ENCODE peak calls at places on chromosome 9, in five cellular contexts. One of them, this sample, is unnamed.

GRCh38 chr9:129887210-129888084 is 52.2 kb downstream of the USP20 start:
- DNase-seq in GM12878: peak
- DNase-seq in NT2/D1: no peak
- DNase-seq in HepG2: no peak
- DNase-seq in H1: no peak
- DNase-seq in this sample: no peak

GRCh38 chr9:107975426-107976010 is 485.9 kb upstream of the KLF4 start:
- DNase-seq in GM12878: no peak
- DNase-seq in NT2/D1: no peak
- DNase-seq in HepG2: no peak
- DNase-seq in H1: no peak
- DNase-seq in this sample: no peak

GRCh38 chr9:109156705-109157104 is 10.3 kb downstream of the FRRS1L start:
- DNase-seq in GM12878: no peak
- DNase-seq in NT2/D1: no peak
- DNase-seq in HepG2: no peak
- DNase-seq in H1: no peak
- DNase-seq in this sample: no peak

GRCh38 chr9:36151306-36152210 is 15.0 kb downstream of the GLIPR2 start:
- DNase-seq in GM12878: peak
- DNase-seq in NT2/D1: no peak
- DNase-seq in HepG2: no peak
- DNase-seq in H1: no peak
- DNase-seq in this sample: no peak

GRCh38 chr9:114033397-114034103 is 44.5 kb downstream of the AMBP start:
- DNase-seq in GM12878: no peak
- DNase-seq in NT2/D1: peak
- DNase-seq in HepG2: peak
- DNase-seq in H1: peak
- DNase-seq in this sample: peak

GRCh38 chr9:6552033-6552737 is 93.3 kb downstream of the GLDC start:
- DNase-seq in GM12878: no peak
- DNase-seq in NT2/D1: no peak
- DNase-seq in HepG2: peak
- DNase-seq in H1: no peak
- DNase-seq in this sample: peak

GRCh38 chr9:12972608-12973589 is 198.1 kb downstream of the LURAP1L start:
- DNase-seq in GM12878: no peak
- DNase-seq in NT2/D1: no peak
- DNase-seq in HepG2: peak
- DNase-seq in H1: no peak
- DNase-seq in this sample: no peak

GRCh38 chr9:88372103-88372694 is 16.0 kb upstream of the SPIN1 start:
- DNase-seq in GM12878: no peak
- DNase-seq in NT2/D1: no peak
- DNase-seq in HepG2: no peak
- DNase-seq in H1: no peak
- DNase-seq in this sample: no peak

GRCh38 chr9:25703826-25704357 is 25.6 kb upstream of the TUSC1 start:
- DNase-seq in GM12878: no peak
- DNase-seq in NT2/D1: no peak
- DNase-seq in HepG2: no peak
- DNase-seq in H1: no peak
- DNase-seq in this sample: no peak

GRCh38 chr9:132858756-132859155 is 19.3 kb downstream of the AK8 start:
- DNase-seq in GM12878: no peak
- DNase-seq in NT2/D1: no peak
- DNase-seq in HepG2: no peak
- DNase-seq in H1: no peak
- DNase-seq in this sample: no peak

GRCh38 chr9:114396558-114397218 is 8.9 kb upstream of the AKNA start:
- DNase-seq in GM12878: no peak
- DNase-seq in NT2/D1: no peak
- DNase-seq in HepG2: peak
- DNase-seq in H1: no peak
- DNase-seq in this sample: no peak

GRCh38 chr9:86893811-86894490 is 53.4 kb downstream of the GAS1 start:
- DNase-seq in GM12878: no peak
- DNase-seq in NT2/D1: no peak
- DNase-seq in HepG2: no peak
- DNase-seq in H1: peak
- DNase-seq in this sample: no peak

GRCh38 chr9:134585746-134586706 is 55.6 kb upstream of the COL5A1 start:
- DNase-seq in GM12878: no peak
- DNase-seq in NT2/D1: no peak
- DNase-seq in HepG2: no peak
- DNase-seq in H1: peak
- DNase-seq in this sample: no peak

GRCh38 chr9:131330814-131331600 is 41.5 kb downstream of the PLPP7 start:
- DNase-seq in GM12878: no peak
- DNase-seq in NT2/D1: peak
- DNase-seq in HepG2: no peak
- DNase-seq in H1: peak
- DNase-seq in this sample: no peak

GRCh38 chr9:115590016-115590415 is 472.1 kb upstream of the TNC start:
- DNase-seq in GM12878: no peak
- DNase-seq in NT2/D1: no peak
- DNase-seq in HepG2: no peak
- DNase-seq in H1: no peak
- DNase-seq in this sample: no peak

GRCh38 chr9:6538666-6539071 is 106.9 kb downstream of the GLDC start:
- DNase-seq in GM12878: no peak
- DNase-seq in NT2/D1: no peak
- DNase-seq in HepG2: no peak
- DNase-seq in H1: no peak
- DNase-seq in this sample: no peak

GRCh38 chr9:121855476-121855875 is 204.0 kb downstream of the DAB2IP start:
- DNase-seq in GM12878: no peak
- DNase-seq in NT2/D1: no peak
- DNase-seq in HepG2: no peak
- DNase-seq in H1: no peak
- DNase-seq in this sample: no peak

GRCh38 chr9:106682420-106682819 is 180.5 kb upstream of the ZNF462 start:
- DNase-seq in GM12878: no peak
- DNase-seq in NT2/D1: no peak
- DNase-seq in HepG2: no peak
- DNase-seq in H1: no peak
- DNase-seq in this sample: no peak

GRCh38 chr9:127980706-127981558 is at the start of gene EEIG1:
- DNase-seq in GM12878: no peak
- DNase-seq in NT2/D1: peak
- DNase-seq in HepG2: peak
- DNase-seq in H1: peak
- DNase-seq in this sample: peak

GRCh38 chr9:81557957-81558791 is 131.2 kb downstream of the TLE1 start:
- DNase-seq in GM12878: no peak
- DNase-seq in NT2/D1: no peak
- DNase-seq in HepG2: no peak
- DNase-seq in H1: no peak
- DNase-seq in this sample: no peak

GRCh38 chr9:87381746-87382145 is 115.9 kb upstream of the DAPK1 start:
- DNase-seq in GM12878: no peak
- DNase-seq in NT2/D1: no peak
- DNase-seq in HepG2: no peak
- DNase-seq in H1: no peak
- DNase-seq in this sample: no peak

DNA sequence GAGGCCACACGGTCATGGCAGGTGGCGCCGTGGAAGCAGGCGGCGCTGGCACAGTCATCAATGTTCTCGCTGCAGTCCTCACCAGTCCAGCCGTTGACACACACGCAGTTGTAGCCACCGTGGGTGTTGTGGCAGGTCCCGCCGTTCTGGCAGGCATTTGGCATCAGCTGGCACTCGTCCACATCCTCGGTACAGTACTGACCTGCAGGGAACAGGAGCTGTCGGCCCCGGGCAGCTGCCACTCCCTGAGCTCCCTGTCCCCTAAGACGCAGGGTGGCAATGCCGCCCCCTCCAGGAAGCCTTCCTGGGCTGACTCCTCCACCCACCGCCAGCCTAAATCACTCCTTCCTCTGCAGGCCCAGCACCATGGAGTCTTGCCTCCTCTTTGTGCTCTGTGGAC is 27.2 kb downstream of the NOTCH1 start:
- DNase-seq in GM12878: no peak
- DNase-seq in NT2/D1: no peak
- DNase-seq in HepG2: no peak
- DNase-seq in H1: no peak
- DNase-seq in this sample: no peak
- TF ChIP-seq SUZ12 in GM12878: no peak
- TF ChIP-seq SUZ12 in NT2/D1: no peak
- TF ChIP-seq SUZ12 in HepG2: no peak
- TF ChIP-seq SUZ12 in H1: no peak
- TF ChIP-seq SUZ12 in this sample: no peak

GRCh38 chr9:126125177-126125576 is 201.5 kb upstream of the MVB12B start:
- DNase-seq in GM12878: no peak
- DNase-seq in NT2/D1: no peak
- DNase-seq in HepG2: no peak
- DNase-seq in H1: no peak
- DNase-seq in this sample: no peak

GRCh38 chr9:126125577-126125976 is 201.1 kb upstream of the MVB12B start:
- DNase-seq in GM12878: no peak
- DNase-seq in NT2/D1: no peak
- DNase-seq in HepG2: no peak
- DNase-seq in H1: no peak
- DNase-seq in this sample: no peak

GRCh38 chr9:126126012-126126411 is 200.6 kb upstream of the MVB12B start:
- DNase-seq in GM12878: no peak
- DNase-seq in NT2/D1: no peak
- DNase-seq in HepG2: no peak
- DNase-seq in H1: peak
- DNase-seq in this sample: no peak

GRCh38 chr9:126127591-126127990 is 199.0 kb upstream of the MVB12B start:
- DNase-seq in GM12878: no peak
- DNase-seq in NT2/D1: no peak
- DNase-seq in HepG2: no peak
- DNase-seq in H1: peak
- DNase-seq in this sample: no peak

GRCh38 chr9:126126807-126127206 is 199.8 kb upstream of the MVB12B start:
- DNase-seq in GM12878: no peak
- DNase-seq in NT2/D1: no peak
- DNase-seq in HepG2: no peak
- DNase-seq in H1: peak
- DNase-seq in this sample: no peak
- TF ChIP-seq SUZ12 in GM12878: no peak
- TF ChIP-seq SUZ12 in NT2/D1: no peak
- TF ChIP-seq SUZ12 in HepG2: no peak
- TF ChIP-seq SUZ12 in H1: no peak
- TF ChIP-seq SUZ12 in this sample: no peak

GRCh38 chr9:14369011-14369410 is 55.1 kb upstream of the NFIB start:
- DNase-seq in GM12878: no peak
- DNase-seq in NT2/D1: no peak
- DNase-seq in HepG2: peak
- DNase-seq in H1: no peak
- DNase-seq in this sample: no peak

GRCh38 chr9:14366071-14366470 is 52.1 kb upstream of the NFIB start:
- DNase-seq in GM12878: no peak
- DNase-seq in NT2/D1: no peak
- DNase-seq in HepG2: no peak
- DNase-seq in H1: no peak
- DNase-seq in this sample: no peak

GRCh38 chr9:14361074-14361473 is 47.1 kb upstream of the NFIB start:
- DNase-seq in GM12878: no peak
- DNase-seq in NT2/D1: no peak
- DNase-seq in HepG2: no peak
- DNase-seq in H1: no peak
- DNase-seq in this sample: no peak

GRCh38 chr9:14362175-14362574 is 48.2 kb upstream of the NFIB start:
- DNase-seq in GM12878: no peak
- DNase-seq in NT2/D1: no peak
- DNase-seq in HepG2: no peak
- DNase-seq in H1: no peak
- DNase-seq in this sample: no peak

DNA sequence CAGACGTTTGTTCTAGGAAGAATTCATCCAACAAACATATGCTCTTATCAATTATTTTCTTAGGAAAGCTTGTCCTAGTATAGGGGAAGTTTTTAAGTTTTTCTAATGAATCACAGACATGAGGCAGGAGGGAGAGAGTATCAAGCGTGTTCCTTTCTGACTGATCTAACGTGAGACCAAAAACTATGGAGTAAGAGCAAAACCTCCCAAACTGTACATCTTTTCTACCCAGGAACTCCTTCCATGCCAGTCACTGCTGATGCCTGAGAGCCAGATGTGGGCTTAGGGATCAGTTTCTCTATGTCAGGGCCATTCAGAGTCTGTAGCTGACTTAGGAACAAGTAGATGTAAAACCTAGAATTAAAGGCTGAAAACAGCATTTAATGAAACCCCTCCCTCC is 51.7 kb upstream of the NFIB start:
- DNase-seq in GM12878: no peak
- DNase-seq in NT2/D1: no peak
- DNase-seq in HepG2: no peak
- DNase-seq in H1: no peak
- DNase-seq in this sample: no peak
- TF ChIP-seq SUZ12 in GM12878: no peak
- TF ChIP-seq SUZ12 in NT2/D1: no peak
- TF ChIP-seq SUZ12 in HepG2: no peak
- TF ChIP-seq SUZ12 in H1: no peak
- TF ChIP-seq SUZ12 in this sample: no peak

GRCh38 chr9:136969150-136969549 is 8.2 kb upstream of the PTGDS start:
- DNase-seq in GM12878: no peak
- DNase-seq in NT2/D1: no peak
- DNase-seq in HepG2: no peak
- DNase-seq in H1: no peak
- DNase-seq in this sample: no peak
- TF ChIP-seq SUZ12 in GM12878: no peak
- TF ChIP-seq SUZ12 in NT2/D1: no peak
- TF ChIP-seq SUZ12 in HepG2: no peak
- TF ChIP-seq SUZ12 in H1: no peak
- TF ChIP-seq SUZ12 in this sample: no peak